ENCODE peak calls at places on chromosomes 4 and X, in seven cellular contexts. One of them, this sample, is unnamed.

GRCh38 chr4:20662851-20663250 is 37.4 kb upstream of the PACRGL start:
- DNase-seq in BJ: no peak
- DNase-seq in thyroid gland: no peak
- DNase-seq in CD8-positive, alpha-beta T cell: no peak
- DNase-seq in GM23248: peak; percentile 37
- DNase-seq in H1: no peak
- DNase-seq in endodermal cell: no peak
- DNase-seq in this sample: no peak

GRCh38 chrX:45771560-45772340 is 571.1 kb upstream of the DIPK2B start:
- DNase-seq in BJ: no peak
- DNase-seq in thyroid gland: peak; percentile 30
- DNase-seq in CD8-positive, alpha-beta T cell: peak; percentile 26
- DNase-seq in GM23248: peak; percentile 83
- DNase-seq in H1: no peak
- DNase-seq in endodermal cell: no peak
- DNase-seq in this sample: peak; percentile 52

GRCh38 chrX:76555816-76556215 is 128.3 kb downstream of the MAGEE1 start:
- DNase-seq in BJ: no peak
- DNase-seq in thyroid gland: no peak
- DNase-seq in CD8-positive, alpha-beta T cell: no peak
- DNase-seq in GM23248: peak; percentile 35
- DNase-seq in H1: peak; percentile 52
- DNase-seq in endodermal cell: peak; percentile 81
- DNase-seq in this sample: peak; percentile 5

GRCh38 chrX:116490091-116490490 is 27.3 kb upstream of the CT83 start:
- DNase-seq in BJ: no peak
- DNase-seq in thyroid gland: no peak
- DNase-seq in CD8-positive, alpha-beta T cell: no peak
- DNase-seq in GM23248: peak; percentile 19
- DNase-seq in H1: no peak
- DNase-seq in endodermal cell: no peak
- DNase-seq in this sample: no peak

GRCh38 chr4:141058739-141059507 is 74.3 kb downstream of the RNF150 start:
- DNase-seq in BJ: no peak
- DNase-seq in thyroid gland: no peak
- DNase-seq in CD8-positive, alpha-beta T cell: no peak
- DNase-seq in GM23248: peak; percentile 67
- DNase-seq in H1: no peak
- DNase-seq in endodermal cell: no peak
- DNase-seq in this sample: no peak

GRCh38 chr4:147727476-147728028 is 4.3 kb upstream of the ARHGAP10 start:
- DNase-seq in BJ: no peak
- DNase-seq in thyroid gland: no peak
- DNase-seq in CD8-positive, alpha-beta T cell: no peak
- DNase-seq in GM23248: peak; percentile 44
- DNase-seq in H1: no peak
- DNase-seq in endodermal cell: no peak
- DNase-seq in this sample: no peak

GRCh38 chr4:144463236-144463635 is 182.7 kb upstream of the HHIP start:
- DNase-seq in BJ: no peak
- DNase-seq in thyroid gland: no peak
- DNase-seq in CD8-positive, alpha-beta T cell: no peak
- DNase-seq in GM23248: no peak
- DNase-seq in H1: no peak
- DNase-seq in endodermal cell: no peak
- DNase-seq in this sample: no peak

GRCh38 chr4:46386570-46386969 is 3.4 kb downstream of the GABRA2 start:
- DNase-seq in BJ: no peak
- DNase-seq in thyroid gland: no peak
- DNase-seq in CD8-positive, alpha-beta T cell: no peak
- DNase-seq in GM23248: peak; percentile 14
- DNase-seq in H1: no peak
- DNase-seq in endodermal cell: peak; percentile 77
- DNase-seq in this sample: no peak

GRCh38 chrX:15820106-15821073 is 30.1 kb downstream of the ZRSR2 start:
- DNase-seq in BJ: no peak
- DNase-seq in thyroid gland: no peak
- DNase-seq in CD8-positive, alpha-beta T cell: no peak
- DNase-seq in GM23248: no peak
- DNase-seq in H1: no peak
- DNase-seq in endodermal cell: no peak
- DNase-seq in this sample: no peak

GRCh38 chr4:2433609-2434350 is 15.0 kb downstream of the CFAP99 start:
- DNase-seq in BJ: no peak
- DNase-seq in thyroid gland: no peak
- DNase-seq in CD8-positive, alpha-beta T cell: no peak
- DNase-seq in GM23248: no peak
- DNase-seq in H1: no peak
- DNase-seq in endodermal cell: peak; percentile 56
- DNase-seq in this sample: no peak

GRCh38 chrX:49106296-49106695 is 17.2 kb downstream of the GPKOW start:
- DNase-seq in BJ: no peak
- DNase-seq in thyroid gland: no peak
- DNase-seq in CD8-positive, alpha-beta T cell: no peak
- DNase-seq in GM23248: no peak
- DNase-seq in H1: no peak
- DNase-seq in endodermal cell: no peak
- DNase-seq in this sample: no peak

GRCh38 chr4:80179637-80180161 is 17.6 kb upstream of the PRDM8 start:
- DNase-seq in BJ: no peak
- DNase-seq in thyroid gland: no peak
- DNase-seq in CD8-positive, alpha-beta T cell: no peak
- DNase-seq in GM23248: no peak
- DNase-seq in H1: no peak
- DNase-seq in endodermal cell: no peak
- DNase-seq in this sample: no peak

GRCh38 chrX:135625995-135626394 is 87.4 kb upstream of the CT45A1 start:
- DNase-seq in BJ: no peak
- DNase-seq in thyroid gland: no peak
- DNase-seq in CD8-positive, alpha-beta T cell: no peak
- DNase-seq in GM23248: peak; percentile 33
- DNase-seq in H1: peak; percentile 39
- DNase-seq in endodermal cell: peak; percentile 41
- DNase-seq in this sample: no peak

GRCh38 chrX:65196758-65197371 is 220.6 kb upstream of the ZC4H2 start:
- DNase-seq in BJ: no peak
- DNase-seq in thyroid gland: peak; percentile 34
- DNase-seq in CD8-positive, alpha-beta T cell: no peak
- DNase-seq in GM23248: peak; percentile 18
- DNase-seq in H1: peak; percentile 56
- DNase-seq in endodermal cell: peak; percentile 92
- DNase-seq in this sample: no peak

GRCh38 chrX:599837-600715 is 30.5 kb upstream of the SHOX start:
- DNase-seq in BJ: no peak
- DNase-seq in thyroid gland: no peak
- DNase-seq in CD8-positive, alpha-beta T cell: no peak
- DNase-seq in GM23248: no peak
- DNase-seq in H1: peak; percentile 54
- DNase-seq in endodermal cell: peak; percentile 77
- DNase-seq in this sample: no peak

GRCh38 chr4:110480031-110480549 is 4.1 kb downstream of the ENPEP start:
- DNase-seq in BJ: peak; percentile 98
- DNase-seq in thyroid gland: no peak
- DNase-seq in CD8-positive, alpha-beta T cell: no peak
- DNase-seq in GM23248: peak; percentile 94
- DNase-seq in H1: no peak
- DNase-seq in endodermal cell: no peak
- DNase-seq in this sample: no peak

GRCh38 chrX:65643786-65644111 is 23.7 kb upstream of the MSN start:
- DNase-seq in BJ: no peak
- DNase-seq in thyroid gland: no peak
- DNase-seq in CD8-positive, alpha-beta T cell: no peak
- DNase-seq in GM23248: no peak
- DNase-seq in H1: no peak
- DNase-seq in endodermal cell: no peak
- DNase-seq in this sample: no peak

GRCh38 chr4:172232966-172233365 is 419.8 kb downstream of the GALNTL6 start:
- DNase-seq in BJ: no peak
- DNase-seq in thyroid gland: no peak
- DNase-seq in CD8-positive, alpha-beta T cell: no peak
- DNase-seq in GM23248: no peak
- DNase-seq in H1: no peak
- DNase-seq in endodermal cell: peak; percentile 83
- DNase-seq in this sample: no peak

GRCh38 chr4:168741281-168742173 is 244.7 kb downstream of the PALLD start:
- DNase-seq in BJ: no peak
- DNase-seq in thyroid gland: peak; percentile 28
- DNase-seq in CD8-positive, alpha-beta T cell: no peak
- DNase-seq in GM23248: no peak
- DNase-seq in H1: no peak
- DNase-seq in endodermal cell: no peak
- DNase-seq in this sample: peak; percentile 81

GRCh38 chr4:157832596-157832995 is 340.2 kb downstream of the GASK1B start:
- DNase-seq in BJ: no peak
- DNase-seq in thyroid gland: no peak
- DNase-seq in CD8-positive, alpha-beta T cell: no peak
- DNase-seq in GM23248: no peak
- DNase-seq in H1: no peak
- DNase-seq in endodermal cell: no peak
- DNase-seq in this sample: no peak

GRCh38 chr4:21469438-21470032 is 479.0 kb downstream of the KCNIP4 start:
- DNase-seq in BJ: no peak
- DNase-seq in thyroid gland: no peak
- DNase-seq in CD8-positive, alpha-beta T cell: no peak
- DNase-seq in GM23248: peak; percentile 51
- DNase-seq in H1: no peak
- DNase-seq in endodermal cell: no peak
- DNase-seq in this sample: no peak

GRCh38 chrX:14489437-14489836 is 39.9 kb upstream of the GLRA2 start:
- DNase-seq in BJ: no peak
- DNase-seq in thyroid gland: peak; percentile 73
- DNase-seq in CD8-positive, alpha-beta T cell: no peak
- DNase-seq in GM23248: no peak
- DNase-seq in H1: no peak
- DNase-seq in endodermal cell: no peak
- DNase-seq in this sample: no peak

GRCh38 chrX:45400380-45400779 is 199.7 kb upstream of the DIPK2B start:
- DNase-seq in BJ: no peak
- DNase-seq in thyroid gland: no peak
- DNase-seq in CD8-positive, alpha-beta T cell: no peak
- DNase-seq in GM23248: peak; percentile 14
- DNase-seq in H1: no peak
- DNase-seq in endodermal cell: no peak
- DNase-seq in this sample: no peak

GRCh38 chr4:113683143-113683542 is 78.4 kb downstream of the CAMK2D start:
- DNase-seq in BJ: no peak
- DNase-seq in thyroid gland: peak; percentile 8
- DNase-seq in CD8-positive, alpha-beta T cell: peak; percentile 33
- DNase-seq in GM23248: no peak
- DNase-seq in H1: no peak
- DNase-seq in endodermal cell: no peak
- DNase-seq in this sample: no peak

GRCh38 chr4:100738388-100739165 is 220.8 kb upstream of the EMCN start:
- DNase-seq in BJ: peak; percentile 68
- DNase-seq in thyroid gland: no peak
- DNase-seq in CD8-positive, alpha-beta T cell: no peak
- DNase-seq in GM23248: peak; percentile 95
- DNase-seq in H1: no peak
- DNase-seq in endodermal cell: no peak
- DNase-seq in this sample: no peak

GRCh38 chr4:74667944-74668343 is 126.4 kb downstream of the BTC start:
- DNase-seq in BJ: no peak
- DNase-seq in thyroid gland: no peak
- DNase-seq in CD8-positive, alpha-beta T cell: no peak
- DNase-seq in GM23248: no peak
- DNase-seq in H1: no peak
- DNase-seq in endodermal cell: no peak
- DNase-seq in this sample: no peak

GRCh38 chr4:108693819-108694218 is 43.4 kb downstream of the OSTC start:
- DNase-seq in BJ: no peak
- DNase-seq in thyroid gland: no peak
- DNase-seq in CD8-positive, alpha-beta T cell: no peak
- DNase-seq in GM23248: peak; percentile 58
- DNase-seq in H1: no peak
- DNase-seq in endodermal cell: no peak
- DNase-seq in this sample: no peak

GRCh38 chrX:139202742-139203410 is 327.7 kb upstream of the F9 start:
- DNase-seq in BJ: no peak
- DNase-seq in thyroid gland: no peak
- DNase-seq in CD8-positive, alpha-beta T cell: no peak
- DNase-seq in GM23248: peak; percentile 21
- DNase-seq in H1: peak; percentile 50
- DNase-seq in endodermal cell: peak; percentile 67
- DNase-seq in this sample: no peak

GRCh38 chrX:6777211-6778002 is 242.5 kb upstream of the VCX3A start:
- DNase-seq in BJ: no peak
- DNase-seq in thyroid gland: no peak
- DNase-seq in CD8-positive, alpha-beta T cell: no peak
- DNase-seq in GM23248: no peak
- DNase-seq in H1: no peak
- DNase-seq in endodermal cell: no peak
- DNase-seq in this sample: no peak
- H3K27me3 ChIP-seq in BJ: no peaks in the 10 kb centered on the region
- H3K27me3 ChIP-seq in thyroid gland: no peaks in the 10 kb centered on the region
- H3K27me3 ChIP-seq in CD8-positive, alpha-beta T cell: no peaks in the 10 kb centered on the region
- H3K27me3 ChIP-seq in GM23248: no peaks in the 10 kb centered on the region
- H3K27me3 ChIP-seq in H1: no peaks in the 10 kb centered on the region
- H3K27me3 ChIP-seq in endodermal cell: no peaks in the 10 kb centered on the region
- H3K27me3 ChIP-seq in this sample: no peaks in the 10 kb centered on the region

GRCh38 chrX:112946227-112946626 is 105.6 kb upstream of the AMOT start:
- DNase-seq in BJ: no peak
- DNase-seq in thyroid gland: no peak
- DNase-seq in CD8-positive, alpha-beta T cell: no peak
- DNase-seq in GM23248: peak; percentile 6
- DNase-seq in H1: no peak
- DNase-seq in endodermal cell: no peak
- DNase-seq in this sample: no peak
- H3K27me3 ChIP-seq in BJ: no peaks in the 10 kb centered on the region
- H3K27me3 ChIP-seq in thyroid gland: no peaks in the 10 kb centered on the region
- H3K27me3 ChIP-seq in CD8-positive, alpha-beta T cell: no peaks in the 10 kb centered on the region
- H3K27me3 ChIP-seq in GM23248: no peaks in the 10 kb centered on the region
- H3K27me3 ChIP-seq in H1: no peaks in the 10 kb centered on the region
- H3K27me3 ChIP-seq in endodermal cell: no peaks in the 10 kb centered on the region
- H3K27me3 ChIP-seq in this sample: no peaks in the 10 kb centered on the region

GRCh38 chrX:18012974-18013373 is 151.9 kb upstream of the RAI2 start:
- DNase-seq in BJ: no peak
- DNase-seq in thyroid gland: no peak
- DNase-seq in CD8-positive, alpha-beta T cell: no peak
- DNase-seq in GM23248: no peak
- DNase-seq in H1: no peak
- DNase-seq in endodermal cell: no peak
- DNase-seq in this sample: no peak

GRCh38 chrX:18010251-18010650 is 149.2 kb upstream of the RAI2 start:
- DNase-seq in BJ: no peak
- DNase-seq in thyroid gland: no peak
- DNase-seq in CD8-positive, alpha-beta T cell: no peak
- DNase-seq in GM23248: no peak
- DNase-seq in H1: no peak
- DNase-seq in endodermal cell: no peak
- DNase-seq in this sample: no peak
- H3K27me3 ChIP-seq in BJ: no peaks in the 10 kb centered on the region
- H3K27me3 ChIP-seq in thyroid gland: no peaks in the 10 kb centered on the region
- H3K27me3 ChIP-seq in CD8-positive, alpha-beta T cell: no peaks in the 10 kb centered on the region
- H3K27me3 ChIP-seq in GM23248: no peaks in the 10 kb centered on the region
- H3K27me3 ChIP-seq in H1: no peaks in the 10 kb centered on the region
- H3K27me3 ChIP-seq in endodermal cell: no peaks in the 10 kb centered on the region
- H3K27me3 ChIP-seq in this sample: no peaks in the 10 kb centered on the region

DNA sequence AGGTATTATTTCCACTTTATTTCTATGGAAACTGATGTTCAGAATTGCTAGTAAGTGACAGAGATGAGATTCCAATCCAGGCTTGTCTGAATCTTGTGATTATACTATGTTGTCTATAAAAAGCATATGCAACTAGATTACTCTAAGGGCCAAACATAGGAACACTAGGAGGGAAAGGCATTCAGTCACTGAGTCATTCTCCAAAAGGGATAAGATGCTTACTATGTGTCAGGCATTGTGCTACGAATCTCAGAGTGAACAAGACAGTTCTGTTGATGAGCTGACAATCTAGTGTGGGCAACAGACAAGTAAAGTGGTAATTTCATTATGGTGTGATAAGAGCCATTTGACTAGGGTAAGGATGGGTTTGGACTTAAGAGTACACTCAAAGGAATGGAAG is 77.2 kb downstream of the RASL11B start:
- DNase-seq in BJ: no peak
- DNase-seq in thyroid gland: no peak
- DNase-seq in CD8-positive, alpha-beta T cell: no peak
- DNase-seq in GM23248: peak; percentile 8
- DNase-seq in H1: no peak
- DNase-seq in endodermal cell: no peak
- DNase-seq in this sample: no peak
- H3K27me3 ChIP-seq in BJ: no peaks in the 10 kb centered on the region
- H3K27me3 ChIP-seq in thyroid gland: no peaks in the 10 kb centered on the region
- H3K27me3 ChIP-seq in CD8-positive, alpha-beta T cell: no peaks in the 10 kb centered on the region
- H3K27me3 ChIP-seq in GM23248: no peaks in the 10 kb centered on the region
- H3K27me3 ChIP-seq in H1: no peaks in the 10 kb centered on the region
- H3K27me3 ChIP-seq in endodermal cell: no peaks in the 10 kb centered on the region
- H3K27me3 ChIP-seq in this sample: no peaks in the 10 kb centered on the region